ENCODE peak calls at places on chromosomes 6 and 20, in ten cellular contexts. D is HTR-8/SVneo; E is GM12865; Z is iPS-NIHi11; S is neural crest cell; W is hippocampal formation; X is mucosa of descending colon; G is NB4; N is coronary artery; H is stimulated activated CD4-positive, alpha-beta T cell treated with anti-CD3 and anti-CD28 coated beads, Interleukin-12 subunit alpha, Interleukin-12 subunit beta, amount 100 ng/mL, for 24 hours. B is an unnamed sample.

GRCh38 chr6:168126566-168127383 is 47.8 kb upstream of the FRMD1 start:
- DNase-seq in W (no peak), G (no peak), X (no peak), Z (peak; percentile 3), E (no peak), H (no peak), D (no peak), N (peak; percentile 71), S (no peak), B (peak; percentile 33)

GRCh38 chr20:24785141-24785924 is 163.7 kb upstream of the CST7 start:
- DNase-seq in D (peak; percentile 29), E (no peak), X (no peak), S (no peak), G (no peak), Z (no peak), W (no peak), N (no peak), H (no peak), B (no peak)

GRCh38 chr6:30687659-30688431 is 1.4 kb upstream of the PPP1R18 start:
- DNase-seq in H (no peak), W (no peak), D (no peak), X (no peak), N (peak; percentile 83), G (peak; percentile 28), S (no peak), E (peak; percentile 35), Z (no peak), B (no peak)

GRCh38 chr6:148518371-148519156 is 175.9 kb downstream of the SASH1 start:
- DNase-seq in W (peak; percentile 64), X (no peak), G (no peak), E (no peak), H (no peak), D (no peak), S (no peak), Z (no peak), N (no peak), B (no peak)

GRCh38 chr6:139378226-139378625 is 3.8 kb upstream of the CITED2 start:
- DNase-seq in Z (no peak), D (no peak), N (no peak), X (no peak), H (no peak), E (no peak), S (no peak), W (no peak), G (peak; percentile 25), B (no peak)

GRCh38 chr6:101232946-101233345 is 160.6 kb upstream of the GRIK2 start:
- DNase-seq in H (no peak), W (no peak), G (no peak), Z (no peak), N (no peak), X (no peak), D (no peak), S (no peak), E (no peak), B (no peak)

GRCh38 chr6:1311400-1312192 is at the start of gene FOXQ1:
- DNase-seq in G (peak; percentile 60), Z (peak; percentile 72), X (peak; percentile 54), H (no peak), W (no peak), S (no peak), N (no peak), E (no peak), D (no peak), B (peak; percentile 80)

GRCh38 chr20:63066506-63067265 is 59.9 kb upstream of the BHLHE23 start:
- DNase-seq in N (no peak), Z (no peak), W (no peak), X (no peak), H (no peak), E (no peak), G (no peak), S (no peak), D (no peak), B (no peak)

GRCh38 chr6:72657798-72658197 is 35.9 kb downstream of the KCNQ5 start:
- DNase-seq in G (no peak), Z (no peak), S (no peak), D (no peak), X (no peak), E (no peak), H (no peak), N (no peak), W (no peak), B (no peak)

GRCh38 chr6:36657265-36657664 is 21.2 kb upstream of the CDKN1A start:
- DNase-seq in Z (no peak), N (no peak), H (no peak), X (no peak), W (no peak), S (no peak), D (no peak), G (no peak), E (no peak), B (no peak)

GRCh38 chr6:124069230-124069815 is 265.7 kb downstream of the NKAIN2 start:
- DNase-seq in E (no peak), X (no peak), N (no peak), S (no peak), D (no peak), G (no peak), Z (no peak), H (no peak), W (no peak), B (no peak)

GRCh38 chr20:49951160-49951559 is 15.0 kb downstream of the RNF114 start:
- DNase-seq in H (no peak), X (no peak), S (no peak), D (peak; percentile 63), G (no peak), W (no peak), Z (no peak), E (no peak), N (no peak), B (no peak)

GRCh38 chr6:169752074-169752623 is 727 bp downstream of the ERMARD start:
- DNase-seq in N (no peak), X (peak; percentile 14), D (no peak), H (no peak), S (no peak), Z (no peak), G (peak; percentile 27), E (peak; percentile 15), W (no peak), B (no peak)

GRCh38 chr6:38179794-38180430 is 360.4 kb downstream of the ZFAND3 start:
- DNase-seq in E (no peak), G (no peak), D (no peak), N (peak; percentile 66), W (no peak), S (no peak), X (no peak), H (no peak), Z (no peak), B (no peak)